ENCODE peak calls at places on chromosomes 5 and 9, in ten cellular contexts. Q, E, S, N, D, R, K, U, F and H are unnamed samples.

GRCh38 chr5:139893873-139894272 is 98.3 kb downstream of the PSD2 start:
- DNase-seq in D (no peak), R (no peak), N (no peak), Q (no peak), S (no peak), U (no peak), F (peak; percentile 87), K (no peak), E (no peak), H (no peak)

GRCh38 chr5:72503888-72504491 is 3.2 kb downstream of the ZNF366 start:
- DNase-seq in S (no peak), Q (no peak), K (no peak), U (no peak), R (no peak), N (no peak), F (no peak), E (no peak), D (no peak), H (peak; percentile 4)

GRCh38 chr5:146540421-146540820 is 24.4 kb upstream of the GPR151 start:
- DNase-seq in U (no peak), F (no peak), Q (no peak), E (no peak), N (no peak), S (no peak), K (no peak), D (no peak), R (no peak), H (no peak)

GRCh38 chr5:35938518-35939227 is at the start of gene CAPSL:
- DNase-seq in U (peak; percentile 13), Q (peak; percentile 43), S (peak; percentile 68), D (peak; percentile 98), K (peak; percentile 41), F (peak; percentile 24), N (peak; percentile 36), R (no peak), E (no peak), H (no peak)

GRCh38 chr5:58666598-58667595 is 84.0 kb downstream of the RAB3C start:
- DNase-seq in N (no peak), F (peak; percentile 68), K (no peak), Q (no peak), U (no peak), D (peak; percentile 29), E (no peak), S (no peak), R (no peak), H (no peak)

GRCh38 chr9:73437758-73438157 is 286.1 kb downstream of the ANXA1 start:
- DNase-seq in E (no peak), F (no peak), S (no peak), N (peak; percentile 3), K (no peak), Q (no peak), D (no peak), U (no peak), R (no peak), H (no peak)

GRCh38 chr5:14142856-14143508 is at the start of gene TRIO:
- DNase-seq in S (peak; percentile 96), U (peak; percentile 93), Q (peak; percentile 89), N (peak; percentile 77), K (peak; percentile 89), R (peak; percentile 95), D (peak; percentile 92), F (peak; percentile 97), E (no peak), H (peak; percentile 72)

GRCh38 chr5:170571331-170571731 is 67.5 kb downstream of the KCNIP1 start:
- DNase-seq in Q (no peak), D (peak; percentile 30), U (no peak), R (no peak), F (no peak), N (no peak), S (no peak), E (no peak), K (no peak), H (no peak)

GRCh38 chr9:91583996-91584395 is 160.4 kb upstream of the NFIL3 start:
- DNase-seq in S (no peak), F (no peak), U (no peak), Q (no peak), N (no peak), E (no peak), K (no peak), R (no peak), D (no peak), H (no peak)

GRCh38 chr5:66861402-66861801 is 265.2 kb downstream of the MAST4 start:
- DNase-seq in R (no peak), K (no peak), D (no peak), F (no peak), S (no peak), N (no peak), U (no peak), Q (no peak), E (no peak), H (no peak)

GRCh38 chr5:66860199-66860975 is 264.2 kb downstream of the MAST4 start:
- DNase-seq in U (no peak), K (no peak), E (no peak), F (no peak), N (no peak), S (no peak), D (peak; percentile 39), Q (no peak), R (no peak), H (no peak)

GRCh38 chr5:66867622-66868322 is 271.6 kb downstream of the MAST4 start:
- DNase-seq in D (peak; percentile 64), R (no peak), U (no peak), E (no peak), N (no peak), Q (no peak), K (no peak), S (no peak), F (no peak), H (no peak)

GRCh38 chr5:66863343-66864170 is 267.4 kb downstream of the MAST4 start:
- DNase-seq in D (peak; percentile 54), S (no peak), U (no peak), K (no peak), Q (no peak), R (no peak), F (no peak), E (no peak), N (no peak), H (no peak)

GRCh38 chr5:66864240-66864884 is 268.2 kb downstream of the MAST4 start:
- DNase-seq in K (no peak), E (no peak), U (no peak), R (no peak), F (no peak), D (peak; percentile 59), N (no peak), Q (no peak), S (no peak), H (no peak)
- TF ChIP-seq CTCF in K (peak; percentile 37), E (peak; percentile 72), U (peak; percentile 39), R (peak; percentile 23), F (peak; percentile 39), D (peak; percentile 69), N (peak; percentile 32), Q (peak; percentile 14), S (peak; percentile 31), H (no peak)

GRCh38 chr9:124596172-124596839 is 89.1 kb upstream of the NR5A1 start:
- DNase-seq in S (no peak), Q (no peak), D (no peak), K (no peak), R (no peak), F (no peak), E (no peak), N (no peak), U (no peak), H (no peak)
- H3K4me3 ChIP-seq in S (no peak overlapping the region), Q (no peak overlapping the region), D (no peak overlapping the region), K (no peak overlapping the region), R (no peak overlapping the region), F (no peak overlapping the region), E (no peak overlapping the region), N (no peak overlapping the region), U (no peak overlapping the region), H (no peak overlapping the region)

GRCh38 chr5:33011803-33012202 is 300.7 kb downstream of the NPR3 start:
- DNase-seq in S (no peak), D (no peak), N (no peak), Q (no peak), U (no peak), R (no peak), K (no peak), E (no peak), F (no peak), H (no peak)

GRCh38 chr5:33010851-33011250 is 299.7 kb downstream of the NPR3 start:
- DNase-seq in F (no peak), E (no peak), K (no peak), R (no peak), N (no peak), S (no peak), U (no peak), D (no peak), Q (no peak), H (no peak)

DNA sequence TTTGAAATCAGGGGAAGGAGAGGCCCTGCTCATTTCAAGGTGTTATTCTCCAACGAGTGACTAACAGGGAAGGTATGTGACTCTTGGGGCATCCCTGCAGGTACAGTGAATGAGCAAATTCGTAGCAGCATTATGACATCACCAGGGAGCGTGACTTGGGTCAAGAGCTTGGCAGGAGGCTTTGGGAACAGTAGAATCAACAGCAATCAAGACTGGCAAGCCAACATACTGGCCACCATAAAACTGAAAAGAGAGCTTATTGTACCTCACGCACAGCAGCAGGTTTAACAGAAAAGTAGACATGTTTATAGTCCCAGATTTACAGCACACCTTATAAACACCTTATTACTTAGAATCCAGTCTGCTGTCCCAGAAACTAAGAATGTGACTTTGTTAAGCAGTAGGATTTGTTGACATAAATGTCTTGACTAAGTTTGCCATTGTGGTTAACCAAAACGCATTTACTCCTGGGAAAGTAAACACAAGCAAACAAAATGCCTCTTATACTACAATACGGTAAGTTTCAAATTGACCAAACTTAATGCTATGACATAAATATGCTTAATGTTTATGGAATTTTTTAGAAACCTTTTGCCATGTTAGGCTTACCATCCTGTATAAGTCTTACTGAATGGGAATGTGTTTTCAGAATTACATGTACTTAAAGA is 297.8 kb downstream of the NPR3 start:
- DNase-seq in N (peak; percentile 64), R (no peak), E (peak; percentile 83), D (peak; percentile 67), S (no peak), F (no peak), U (peak; percentile 75), K (no peak), Q (no peak), H (no peak)
- TF ChIP-seq POLR2AphosphoS5 in N (no peak), R (no peak), E (no peak), D (no peak), S (no peak), F (no peak), U (no peak), K (no peak), Q (no peak), H (no peak)

DNA sequence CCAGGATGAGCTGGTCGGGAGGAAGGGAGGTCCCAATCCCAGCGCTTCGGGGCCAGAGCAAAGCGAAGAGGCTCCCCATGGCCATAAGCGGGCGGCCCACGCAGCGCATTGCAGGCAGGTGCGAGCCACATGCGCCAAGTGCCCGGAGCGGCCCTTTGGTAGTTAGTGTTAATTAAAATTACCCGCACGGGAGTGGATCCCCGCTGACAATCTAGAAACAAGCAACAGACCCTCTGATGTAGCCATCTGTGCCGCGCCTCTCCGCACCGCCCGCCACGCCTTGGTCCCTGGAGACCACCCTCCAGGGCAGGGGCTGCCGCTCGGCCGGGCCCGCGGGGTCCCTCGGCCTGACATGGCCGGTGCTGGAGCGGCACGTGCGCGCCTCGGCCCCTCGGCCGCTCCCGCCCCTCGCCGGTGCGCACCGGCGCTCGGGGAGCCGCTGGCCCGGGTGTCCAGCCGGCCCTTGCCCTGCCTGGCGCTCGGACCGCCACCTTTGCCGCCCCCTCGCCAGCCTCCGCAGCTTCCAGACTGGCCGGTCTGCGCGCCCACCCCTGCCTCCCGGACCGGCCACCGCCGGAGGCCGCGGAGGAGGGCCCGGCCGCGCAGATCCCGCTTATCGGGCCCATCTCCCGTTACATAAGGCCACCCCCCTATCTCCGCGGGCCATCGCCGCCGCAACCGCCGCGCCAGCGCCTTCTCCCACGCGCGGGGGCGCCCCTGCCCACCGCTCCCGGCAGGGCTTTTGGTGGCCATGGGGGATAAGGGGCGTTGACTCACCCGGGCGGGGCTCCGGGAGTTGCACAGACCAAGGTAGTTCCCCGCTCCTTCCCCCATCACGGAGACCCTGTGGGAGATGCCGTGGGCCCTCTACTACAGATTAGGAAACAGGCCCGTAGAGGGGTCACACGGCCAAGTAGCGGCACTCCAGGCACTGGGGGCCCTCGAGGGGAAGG is 1.9 kb upstream of the IL13 start:
- DNase-seq in Q (no peak), K (peak; percentile 27), U (no peak), S (no peak), D (peak; percentile 72), F (peak; percentile 84), E (no peak), N (no peak), R (no peak), H (no peak)
- TF ChIP-seq CTCF in Q (no peak), K (no peak), U (no peak), S (no peak), D (no peak), F (peak; percentile 27), E (no peak), N (no peak), R (no peak), H (no peak)